ENCODE peak calls at places on chromosome 21, in six cellular contexts. H, D, M, G, Z and S are unnamed samples.

GRCh38 chr21:34810786-34811185 is 142.0 kb downstream of the CLIC6 start:
- DNase-seq in G (no peak), D (no peak), M (no peak), H (no peak), Z (no peak), S (no peak)

GRCh38 chr21:43370091-43370658 is 56.8 kb downstream of the SIK1 start:
- DNase-seq in H (no peak), Z (no peak), M (no peak), G (no peak), D (no peak), S (no peak)

GRCh38 chr21:36160850-36161178 is 4.2 kb downstream of the DOP1B start:
- DNase-seq in Z (no peak), M (no peak), G (no peak), H (no peak), D (no peak), S (no peak)

GRCh38 chr21:38830667-38831525 is 25.2 kb downstream of the ETS2 start:
- DNase-seq in M (no peak), Z (no peak), D (no peak), G (no peak), H (no peak), S (no peak)

GRCh38 chr21:35932232-35932911 is 128.0 kb downstream of the SETD4 start:
- DNase-seq in D (peak), G (peak), H (peak), Z (peak), M (peak), S (peak)

GRCh38 chr21:17783816-17784598 is 35.1 kb downstream of the C21orf91 start:
- DNase-seq in H (no peak), D (peak), G (no peak), Z (no peak), M (no peak), S (no peak)

GRCh38 chr21:34123609-34124008 is 50.2 kb downstream of the MRPS6 start:
- DNase-seq in G (no peak), M (no peak), Z (no peak), D (no peak), H (no peak), S (no peak)

GRCh38 chr21:42746240-42746592 is 92.8 kb downstream of the PDE9A start:
- DNase-seq in D (no peak), H (no peak), M (no peak), G (no peak), Z (no peak), S (no peak)

GRCh38 chr21:37658994-37659458 is 257.2 kb downstream of the KCNJ6 start:
- DNase-seq in M (no peak), D (peak), G (peak), Z (peak), H (peak), S (peak)

GRCh38 chr21:23496729-23497128 is 2110.6 kb downstream of the MRPL39 start:
- DNase-seq in G (no peak), M (no peak), D (no peak), H (no peak), Z (no peak), S (no peak)

GRCh38 chr21:40255665-40256064 is 388.4 kb downstream of the PCP4 start:
- DNase-seq in D (no peak), M (no peak), H (no peak), G (no peak), Z (no peak), S (no peak)